ENCODE peak calls at places on chromosomes 1 and 21, in five cellular contexts. S, U, Y, H and T are unnamed samples.

GRCh38 chr1:44154049-44154448 is 12.6 kb upstream of the KLF18 start:
- DNase-seq in S (no peak), U (no peak), Y (no peak), H (no peak), T (no peak)

GRCh38 chr21:26850116-26850643 is 5.0 kb upstream of the ADAMTS1 start:
- DNase-seq in S (no peak), U (no peak), Y (peak; percentile 0), H (peak; percentile 36), T (no peak)

GRCh38 chr1:211259596-211260126 is 495 bp downstream of the RCOR3 start:
- DNase-seq in S (peak; percentile 84), U (peak; percentile 42), Y (no peak), H (peak; percentile 24), T (peak; percentile 33)

GRCh38 chr1:119947468-119947867 is 51.2 kb upstream of the ADAM30 start:
- DNase-seq in S (no peak), U (no peak), Y (no peak), H (no peak), T (no peak)

GRCh38 chr1:34779526-34779925 is 1.5 kb upstream of the GJB3 start:
- DNase-seq in S (no peak), U (no peak), Y (no peak), H (no peak), T (no peak)

GRCh38 chr21:45867041-45867630 is 114.4 kb upstream of the COL6A1 start:
- DNase-seq in S (no peak), U (no peak), Y (no peak), H (no peak), T (no peak)

GRCh38 chr1:179702923-179703322 is 40.2 kb upstream of the FAM163A start:
- DNase-seq in S (no peak), U (no peak), Y (no peak), H (no peak), T (no peak)

GRCh38 chr21:28738305-28738704 is 254.4 kb downstream of the LTN1 start:
- DNase-seq in S (no peak), U (no peak), Y (no peak), H (no peak), T (no peak)

GRCh38 chr1:204946640-204947039 is 76.0 kb downstream of the NFASC start:
- DNase-seq in S (no peak), U (no peak), Y (no peak), H (no peak), T (no peak)

GRCh38 chr1:111638320-111638719 is 18.7 kb downstream of the RAP1A start:
- DNase-seq in S (no peak), U (no peak), Y (no peak), H (no peak), T (no peak)

GRCh38 chr1:193069748-193070394 is 10.5 kb downstream of the RO60 start:
- DNase-seq in S (peak; percentile 63), U (no peak), Y (no peak), H (no peak), T (no peak)

GRCh38 chr21:46392921-46393320 is 65.8 kb upstream of the DIP2A start:
- DNase-seq in S (no peak), U (no peak), Y (no peak), H (no peak), T (no peak)

GRCh38 chr1:53754484-53755312 is 15.7 kb upstream of the GLIS1 start:
- DNase-seq in S (peak; percentile 65), U (no peak), Y (no peak), H (peak; percentile 55), T (no peak)

DNA sequence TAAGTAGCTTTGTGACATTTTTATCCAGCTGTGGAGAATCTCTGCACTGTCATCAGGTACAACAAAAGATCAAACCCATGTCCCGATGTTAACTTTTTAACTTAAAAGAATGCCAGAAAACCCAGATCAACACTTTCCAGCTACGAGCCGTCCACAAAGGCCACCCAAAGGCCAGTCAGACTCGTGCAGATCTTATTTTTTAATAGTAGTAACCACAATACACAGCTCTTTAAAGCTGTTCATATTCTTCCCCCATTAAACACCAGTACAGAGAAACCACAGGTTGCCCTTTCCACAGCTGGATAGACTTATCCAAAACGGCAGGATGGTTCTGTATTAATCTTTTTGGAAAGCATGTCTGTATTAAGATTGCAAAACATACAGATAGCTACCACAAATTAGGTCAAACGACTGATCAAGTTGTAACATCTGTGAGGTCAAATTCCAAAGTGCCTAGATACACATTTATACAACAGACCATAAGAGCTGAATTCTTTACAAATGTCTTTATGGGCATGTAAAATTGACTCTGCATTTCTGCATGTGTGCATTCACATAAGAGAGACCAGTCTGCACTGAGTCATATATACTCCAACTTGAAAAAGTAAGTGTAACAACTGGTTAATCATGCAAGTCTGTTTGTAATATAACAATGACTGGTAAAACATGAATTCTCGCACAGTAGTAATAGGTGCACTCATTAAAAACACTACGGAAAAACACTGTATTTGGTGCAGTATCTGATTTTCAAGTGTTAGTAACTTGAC is 5.1 kb downstream of the IRF2BP2 start:
- DNase-seq in S (peak; percentile 55), U (no peak), Y (no peak), H (no peak), T (no peak)
- TF ChIP-seq POLR2AphosphoS5 in S (peak; percentile 84), U (no peak), Y (peak; percentile 65), H (no peak), T (peak; percentile 35)

DNA sequence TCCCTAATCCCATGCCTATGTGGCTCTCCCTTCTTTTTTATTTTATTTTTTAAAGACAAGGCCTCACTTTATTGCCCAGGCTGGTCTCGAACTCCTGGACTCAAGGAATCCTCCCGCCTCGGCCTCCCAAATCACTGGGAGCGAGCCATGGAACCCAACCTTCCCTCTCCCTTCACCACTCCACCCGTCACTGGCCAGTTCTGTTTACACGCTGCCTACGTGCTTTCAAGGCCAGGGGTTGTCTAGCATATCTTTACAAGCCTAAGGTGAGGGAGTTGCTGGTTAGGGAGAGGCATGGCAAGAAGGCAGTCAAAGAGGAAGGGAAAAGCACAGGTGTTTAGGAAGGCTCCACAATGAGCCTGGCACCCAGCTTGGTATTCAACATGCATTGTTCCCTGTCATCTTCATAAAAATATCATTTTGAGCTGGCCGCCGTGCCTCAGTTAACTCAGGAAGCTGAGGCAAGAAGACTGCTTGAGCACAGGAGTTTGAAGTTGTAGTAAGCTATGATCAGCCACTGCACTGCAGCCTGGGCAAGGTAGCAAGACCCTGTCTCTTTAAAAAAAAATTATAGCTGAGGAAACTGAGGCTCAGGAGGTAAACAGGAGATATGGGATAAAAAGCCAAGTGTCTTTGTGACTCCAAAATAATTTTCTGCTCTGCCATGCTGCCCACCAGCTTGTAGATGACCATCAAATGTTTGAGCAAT is 1.1 kb downstream of the RHBDL2 start:
- DNase-seq in S (no peak), U (no peak), Y (no peak), H (no peak), T (no peak)
- TF ChIP-seq POLR2A in S (no peak), U (no peak), Y (no peak), H (peak; percentile 38), T (no peak)

GRCh38 chr1:27001570-27002360 is 8.3 kb downstream of the TRNP1 start:
- DNase-seq in S (no peak), U (no peak), Y (peak; percentile 38), H (peak; percentile 50), T (no peak)
- TF ChIP-seq TAF1 in S (no peak), U (no peak), Y (no peak), H (no peak), T (no peak)

GRCh38 chr1:236016782-236017400 is 48.0 kb downstream of the NID1 start:
- DNase-seq in S (no peak), U (no peak), Y (no peak), H (no peak), T (no peak)

GRCh38 chr1:236021424-236022135 is 43.3 kb downstream of the NID1 start:
- DNase-seq in S (no peak), U (no peak), Y (no peak), H (no peak), T (no peak)

GRCh38 chr1:236016083-236016482 is 48.8 kb downstream of the NID1 start:
- DNase-seq in S (no peak), U (no peak), Y (no peak), H (no peak), T (no peak)

GRCh38 chr1:236020359-236021000 is 44.4 kb downstream of the NID1 start:
- DNase-seq in S (no peak), U (no peak), Y (no peak), H (no peak), T (no peak)

DNA sequence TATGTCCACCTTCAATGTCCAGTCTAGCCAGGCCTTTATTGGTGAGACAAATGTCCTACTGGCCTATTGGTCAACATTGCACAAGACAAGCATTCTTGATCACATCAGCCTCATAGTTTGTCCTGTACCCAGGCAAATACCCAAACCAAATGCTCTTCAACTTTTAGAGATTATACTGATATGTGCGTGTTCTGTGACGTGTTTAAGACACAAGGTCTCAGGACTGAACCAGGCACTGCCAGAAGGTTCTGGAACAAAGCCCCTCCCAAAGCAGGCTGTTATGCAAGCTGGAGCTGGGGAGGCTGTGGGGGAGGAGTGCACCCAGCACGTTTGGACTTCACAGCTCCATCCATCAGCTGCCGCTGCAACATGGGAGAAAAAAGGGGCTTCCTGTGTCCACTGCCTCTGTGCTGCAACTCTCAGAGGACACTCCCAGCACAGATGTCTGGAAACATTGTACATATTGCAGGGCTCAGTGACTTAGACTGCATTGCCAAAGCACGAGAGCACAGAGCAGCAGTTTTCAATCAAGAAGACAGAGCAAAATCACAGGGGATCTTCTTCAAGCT is 45.9 kb downstream of the NID1 start:
- DNase-seq in S (no peak), U (no peak), Y (no peak), H (no peak), T (no peak)
- TF ChIP-seq POLR2AphosphoS5 in S (no peak), U (no peak), Y (no peak), H (no peak), T (no peak)

GRCh38 chr21:14210738-14211137 is at the start of gene LIPI:
- DNase-seq in S (no peak), U (no peak), Y (no peak), H (no peak), T (no peak)

GRCh38 chr21:14213164-14213563 is 2.4 kb upstream of the LIPI start:
- DNase-seq in S (no peak), U (no peak), Y (no peak), H (no peak), T (no peak)

DNA sequence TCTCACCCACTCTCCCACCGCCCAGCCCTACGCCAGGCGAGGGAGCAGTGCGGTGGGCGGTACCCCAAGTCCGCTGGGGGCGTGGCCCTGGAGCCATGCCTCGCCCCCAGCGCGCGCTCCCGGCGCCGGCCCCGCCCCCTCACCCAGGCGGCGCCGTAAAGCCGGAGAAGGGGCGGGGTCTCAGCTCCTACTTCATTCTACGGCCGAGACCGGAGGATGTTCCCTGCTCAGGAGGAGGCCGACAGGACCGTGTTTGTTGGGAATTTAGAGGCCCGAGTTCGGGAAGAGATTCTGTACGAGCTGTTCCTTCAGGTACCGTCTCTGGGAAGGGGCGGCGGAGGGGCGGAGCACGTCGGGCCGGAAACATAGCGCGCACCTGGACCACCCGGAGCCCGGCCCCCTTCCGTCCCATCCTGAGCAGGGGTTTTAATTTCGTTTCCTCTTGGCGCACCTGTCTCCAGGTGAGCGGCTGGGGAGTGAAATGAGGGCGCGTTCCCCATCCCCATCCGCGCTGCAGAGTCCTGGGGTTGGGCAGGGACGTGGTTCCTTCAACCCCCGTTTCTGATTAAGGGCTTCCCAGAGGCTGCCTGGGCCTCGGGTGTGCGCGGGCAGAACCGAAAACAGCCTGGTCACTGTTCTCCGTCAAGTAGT is at the start of gene RBM11:
- DNase-seq in S (peak; percentile 87), U (peak; percentile 35), Y (no peak), H (peak; percentile 5), T (peak; percentile 25)
- TF ChIP-seq POLR2A in S (no peak), U (no peak), Y (no peak), H (no peak), T (no peak)

GRCh38 chr1:66778266-66778665 is 22.8 kb downstream of the INSL5 start:
- DNase-seq in S (no peak), U (no peak), Y (no peak), H (no peak), T (no peak)
- TF ChIP-seq TAF1 in S (no peak), U (no peak), Y (no peak), H (no peak), T (no peak)